ENCODE peak calls at places on chromosomes 4 and X, in seven cellular contexts. P is upper lobe of right lung; M is CD8-positive, alpha-beta T cell; H is neural progenitor cell; V is glutamatergic neuron; R is HFF-Myc; U is astrocyte of the spinal cord. Z is an unnamed sample.

GRCh38 chrX:129599996-129600395 is 54.8 kb downstream of the APLN start:
- DNase-seq in P (no peak), M (no peak), H (no peak), V (no peak), R (no peak), U (no peak), Z (no peak)

GRCh38 chrX:106948641-106949040 is 28.4 kb downstream of the CLDN2 start:
- DNase-seq in P (no peak), M (no peak), H (no peak), V (no peak), R (no peak), U (no peak), Z (no peak)

GRCh38 chr4:157115613-157116340 is 39.8 kb downstream of the GLRB start:
- DNase-seq in P (no peak), M (no peak), H (no peak), V (no peak), R (peak; percentile 33), U (peak; percentile 73), Z (no peak)

GRCh38 chrX:151815461-151815860 is 80.9 kb downstream of the CNGA2 start:
- DNase-seq in P (no peak), M (no peak), H (no peak), V (no peak), R (no peak), U (peak; percentile 27), Z (no peak)

GRCh38 chr4:954211-955020 is 19.0 kb downstream of the DGKQ start:
- DNase-seq in P (peak; percentile 16), M (no peak), H (no peak), V (no peak), R (no peak), U (no peak), Z (no peak)

GRCh38 chr4:54539500-54540029 is 118.2 kb upstream of the KIT start:
- DNase-seq in P (peak; percentile 75), M (no peak), H (peak; percentile 91), V (peak; percentile 87), R (no peak), U (peak; percentile 37), Z (peak; percentile 73)

GRCh38 chr4:16125571-16126445 is 42.0 kb upstream of the PROM1 start:
- DNase-seq in P (no peak), M (no peak), H (no peak), V (no peak), R (no peak), U (no peak), Z (no peak)

GRCh38 chr4:87092389-87093141 is 127.9 kb downstream of the KLHL8 start:
- DNase-seq in P (peak; percentile 89), M (no peak), H (no peak), V (no peak), R (peak; percentile 52), U (peak; percentile 77), Z (peak; percentile 90)

GRCh38 chrX:6803607-6804006 is 268.7 kb upstream of the VCX3A start:
- DNase-seq in P (no peak), M (no peak), H (no peak), V (no peak), R (no peak), U (no peak), Z (no peak)

GRCh38 chrX:129574214-129574613 is 34.2 kb downstream of the OCRL start:
- DNase-seq in P (no peak), M (no peak), H (no peak), V (no peak), R (no peak), U (no peak), Z (no peak)

GRCh38 chr4:152308925-152309324 is 227.0 kb downstream of the FBXW7 start:
- DNase-seq in P (no peak), M (no peak), H (no peak), V (no peak), R (peak; percentile 35), U (no peak), Z (no peak)

GRCh38 chr4:45453258-45453841 is 670.5 kb downstream of the GABRG1 start:
- DNase-seq in P (no peak), M (no peak), H (peak; percentile 68), V (no peak), R (no peak), U (peak; percentile 20), Z (peak; percentile 20)

GRCh38 chr4:27096142-27096824 is 235.6 kb downstream of the STIM2 start:
- DNase-seq in P (no peak), M (no peak), H (no peak), V (no peak), R (no peak), U (peak; percentile 16), Z (no peak)

GRCh38 chr4:74189331-74190043 is 31.6 kb downstream of the MTHFD2L start:
- DNase-seq in P (no peak), M (no peak), H (peak; percentile 70), V (no peak), R (peak; percentile 36), U (peak; percentile 56), Z (peak; percentile 22)

GRCh38 chrX:10189317-10190268 is 32.8 kb downstream of the CLCN4 start:
- DNase-seq in P (peak; percentile 66), M (peak; percentile 56), H (peak; percentile 74), V (peak; percentile 76), R (no peak), U (peak; percentile 64), Z (peak; percentile 65)

GRCh38 chr4:176538217-176538925 is 218.6 kb downstream of the SPCS3 start:
- DNase-seq in P (no peak), M (no peak), H (no peak), V (no peak), R (peak; percentile 64), U (peak; percentile 92), Z (no peak)
- TF ChIP-seq CTCF in P (no peak), M (no peak), H (no peak), V (no peak), R (no peak), U (no peak), Z (no peak)

DNA sequence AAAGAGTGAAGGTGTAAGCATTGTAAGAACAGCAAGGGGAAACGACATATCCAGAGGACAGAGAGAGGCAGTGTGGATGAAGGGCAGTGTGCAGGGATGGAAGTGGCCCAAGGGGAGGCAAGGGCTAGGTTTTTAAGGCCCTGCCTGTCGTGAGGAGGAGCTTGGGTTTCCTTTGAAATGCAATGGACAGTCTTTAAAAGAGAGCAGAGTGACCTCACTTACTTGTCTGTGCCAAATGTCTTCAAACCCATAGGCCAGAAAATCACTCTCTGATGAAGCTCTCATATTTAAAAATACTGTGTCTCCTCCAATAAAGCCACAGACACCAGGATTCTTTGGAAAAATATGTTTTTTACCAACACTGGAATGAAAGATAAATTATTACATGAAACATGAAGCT is 19.1 kb upstream of the ATXN3L start:
- DNase-seq in P (no peak), M (no peak), H (no peak), V (no peak), R (no peak), U (no peak), Z (no peak)
- TF ChIP-seq CTCF in P (no peak), M (no peak), H (no peak), V (no peak), R (no peak), U (no peak), Z (no peak)

GRCh38 chrX:115948018-115948923 is 222.3 kb upstream of the AGTR2 start:
- DNase-seq in P (no peak), M (no peak), H (peak; percentile 6), V (no peak), R (no peak), U (no peak), Z (peak; percentile 23)
- TF ChIP-seq CTCF in P (no peak), M (no peak), H (peak; percentile 18), V (no peak), R (no peak), U (no peak), Z (peak; percentile 44)

DNA sequence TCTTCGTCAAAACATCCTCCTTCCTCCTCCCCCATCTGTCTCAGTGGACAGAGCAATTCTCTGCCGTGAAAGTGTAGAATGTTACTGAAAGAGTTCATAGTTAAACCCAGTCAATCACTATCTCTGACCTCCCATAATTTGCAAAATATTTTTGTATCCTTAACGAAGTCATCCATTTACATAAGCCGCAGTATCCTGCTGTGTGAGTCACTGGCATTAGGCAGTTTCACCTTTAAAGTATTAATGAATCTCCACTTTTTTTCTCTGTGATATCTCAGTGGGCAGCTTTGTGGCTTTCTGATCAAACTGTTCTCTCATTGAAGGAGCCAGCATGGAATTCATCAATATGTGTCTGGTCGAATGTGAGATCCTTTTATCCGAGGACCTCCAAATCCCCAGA is 678.6 kb upstream of the TENM3 start:
- DNase-seq in P (no peak), M (no peak), H (no peak), V (no peak), R (no peak), U (no peak), Z (no peak)
- TF ChIP-seq CTCF in P (no peak), M (no peak), H (no peak), V (no peak), R (no peak), U (no peak), Z (no peak)

GRCh38 chr4:52107745-52108144 is 56.6 kb downstream of the SPATA18 start:
- DNase-seq in P (no peak), M (no peak), H (no peak), V (no peak), R (no peak), U (no peak), Z (no peak)
- TF ChIP-seq CTCF in P (no peak), M (no peak), H (peak; percentile 26), V (peak; percentile 19), R (peak; percentile 8), U (peak; percentile 2), Z (peak; percentile 67)

GRCh38 chrX:54248309-54248708 is 65.3 kb upstream of the FAM120C start:
- DNase-seq in P (no peak), M (no peak), H (no peak), V (no peak), R (no peak), U (peak; percentile 20), Z (no peak)
- TF ChIP-seq CTCF in P (peak; percentile 35), M (peak; percentile 21), H (peak; percentile 24), V (no peak), R (no peak), U (peak; percentile 39), Z (peak; percentile 30)

GRCh38 chr4:170259631-170260153 is 169.9 kb upstream of the AADAT start:
- DNase-seq in P (peak; percentile 67), M (no peak), H (peak; percentile 98), V (peak; percentile 88), R (peak; percentile 38), U (peak; percentile 86), Z (peak; percentile 90)
- TF ChIP-seq CTCF in P (peak; percentile 67), M (no peak), H (peak; percentile 100), V (peak; percentile 97), R (peak; percentile 73), U (peak; percentile 89), Z (peak; percentile 99)

DNA sequence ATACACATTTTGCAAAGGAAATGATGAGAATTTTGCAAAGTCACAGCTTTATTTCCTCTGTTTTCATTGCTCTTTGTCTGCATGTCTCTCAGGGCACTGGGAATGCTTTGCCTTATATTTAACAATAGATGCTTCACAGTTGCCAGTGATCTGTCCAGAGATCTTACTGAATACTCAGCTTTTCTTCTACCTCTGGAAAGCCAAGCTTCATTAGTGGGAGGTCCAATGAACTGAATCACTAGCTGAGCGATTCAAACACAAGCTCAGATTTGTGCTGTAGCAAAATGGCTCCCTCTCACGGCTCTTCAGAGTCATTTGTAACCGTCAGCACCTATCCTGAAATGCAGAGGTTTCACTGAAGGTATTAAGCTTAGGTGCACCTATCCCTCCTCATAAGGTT is 138.9 kb downstream of the DCLK2 start:
- DNase-seq in P (no peak), M (no peak), H (peak; percentile 68), V (no peak), R (no peak), U (peak; percentile 85), Z (peak; percentile 26)
- TF ChIP-seq CTCF in P (peak; percentile 11), M (no peak), H (peak; percentile 42), V (no peak), R (peak; percentile 37), U (peak; percentile 62), Z (peak; percentile 64)

Z was measured in BE2C.